ENCODE peak calls at places on chromosomes 1 and 21, in four cellular contexts. Z is mammary epithelial cell, E is endothelial cell of umbilical vein, Y is MM.1S. Q is an unnamed sample. For H3K27me3, the result is how much of the 10 kb centered on the place peaks cover.

GRCh38 chr1:224082146-224082545 is 31.8 kb upstream of the FBXO28 start:
- DNase-seq in E (no peak), Z (no peak), Y (no peak), Q (no peak)

GRCh38 chr1:160534823-160535605 is 12.0 kb upstream of the SLAMF6 start:
- DNase-seq in E (no peak), Z (no peak), Y (no peak), Q (no peak)

GRCh38 chr1:233673146-233673946 is 59.4 kb downstream of the KCNK1 start:
- DNase-seq in Z (no peak), Y (no peak), E (no peak), Q (no peak)

GRCh38 chr1:25515033-25515432 is 28.4 kb upstream of the LDLRAP1 start:
- DNase-seq in Y (no peak), Z (no peak), E (no peak), Q (no peak)

GRCh38 chr21:32940079-32941014 is 85.4 kb upstream of the OLIG2 start:
- DNase-seq in E (peak), Y (peak), Z (peak), Q (no peak)

GRCh38 chr1:180188103-180188506 is 33.4 kb downstream of the QSOX1 start:
- DNase-seq in Y (peak), E (peak), Z (peak), Q (no peak)

GRCh38 chr1:27598902-27599528 is 4.9 kb downstream of the AHDC1 start:
- DNase-seq in Y (no peak), Z (peak), E (peak), Q (no peak)

GRCh38 chr1:108708726-108709660 is 3.7 kb upstream of the FNDC7 start:
- DNase-seq in E (no peak), Z (peak), Y (no peak), Q (peak)

GRCh38 chr1:198320748-198321147 is 163.9 kb downstream of the NEK7 start:
- DNase-seq in Z (no peak), E (no peak), Y (no peak), Q (no peak)

GRCh38 chr1:239997160-239997514 is 94.5 kb upstream of the FMN2 start:
- DNase-seq in E (no peak), Z (no peak), Y (peak), Q (no peak)

GRCh38 chr1:155918660-155919059 is 7.5 kb upstream of the RIT1 start:
- DNase-seq in E (no peak), Z (no peak), Y (no peak), Q (no peak)

DNA sequence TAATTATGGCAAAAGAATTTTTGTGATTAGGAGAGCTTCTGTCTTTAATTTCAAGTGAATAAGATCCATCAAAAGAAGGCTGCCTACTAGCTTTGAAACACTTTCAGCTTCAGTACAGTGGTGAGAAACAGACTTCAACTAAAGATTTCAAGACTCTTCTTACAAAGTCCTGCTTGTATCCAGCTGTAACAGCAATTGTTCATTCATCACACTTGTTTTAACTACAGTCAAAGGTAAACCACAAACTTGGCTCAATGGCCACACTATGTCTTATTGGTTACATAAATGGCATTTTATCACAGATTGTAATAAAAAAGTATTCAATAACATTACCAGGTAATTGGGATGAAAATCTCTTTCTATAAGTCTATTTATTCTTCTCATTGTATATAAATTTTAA is 59.2 kb downstream of the WARS2 start:
- DNase-seq in Y (no peak), Z (peak), E (no peak), Q (no peak)
- H3K27ac ChIP-seq in Y (no peak), Z (peak), E (no peak), Q (no peak)

DNA sequence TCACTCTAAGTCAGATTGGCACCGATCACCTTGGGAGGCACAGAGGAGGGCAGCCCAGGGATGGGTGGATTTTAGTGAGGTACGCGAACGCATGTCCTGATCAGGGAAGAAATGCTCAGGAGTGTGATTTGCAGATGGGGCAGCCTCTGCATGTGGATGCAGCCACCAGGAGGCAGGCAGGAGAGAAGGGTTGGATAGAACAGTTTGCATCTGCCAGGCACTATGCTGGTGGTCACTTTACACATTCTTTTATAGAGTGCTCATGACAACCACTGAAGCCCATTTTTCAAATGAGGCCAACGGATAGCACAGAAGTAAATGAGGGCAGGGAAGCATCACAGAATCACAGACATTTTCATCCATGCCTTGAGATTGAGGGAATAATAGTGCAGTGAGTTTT is 5.7 kb downstream of the LAMB3 start:
- DNase-seq in E (no peak), Z (no peak), Y (no peak), Q (no peak)
- TF ChIP-seq CTCF in E (no peak), Z (peak), Y (peak), Q (no peak)

DNA sequence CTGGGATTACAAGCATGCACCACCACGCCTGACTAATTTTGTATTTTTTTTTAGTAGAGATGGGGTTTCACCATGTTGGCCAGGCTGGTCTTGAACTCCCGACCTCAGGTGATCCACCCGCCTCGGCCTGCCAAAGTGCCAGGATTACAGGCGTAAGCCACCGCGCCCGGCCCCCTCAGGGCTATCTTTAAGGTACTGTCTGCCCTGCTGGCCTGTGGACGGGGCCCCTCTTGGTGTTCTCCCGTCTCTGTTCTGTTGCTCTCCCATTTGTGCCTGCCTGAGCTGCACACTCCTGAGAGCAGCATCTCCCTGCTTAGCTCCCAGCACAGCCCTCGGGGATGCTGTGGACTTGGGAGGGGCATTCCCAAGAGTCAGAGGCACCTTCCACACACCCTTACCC is 13.9 kb downstream of the MYBPH start:
- DNase-seq in Z (no peak), E (no peak), Y (no peak), Q (no peak)
- H3K27me3 ChIP-seq in Z (under half), E (under half), Y (under half), Q (under half)

GRCh38 chr1:234920136-234920842 is 208.3 kb downstream of the TOMM20 start:
- DNase-seq in Y (no peak), Z (no peak), E (no peak), Q (no peak)
- H3K27ac ChIP-seq in Y (no peak), Z (no peak), E (peak), Q (no peak)

DNA sequence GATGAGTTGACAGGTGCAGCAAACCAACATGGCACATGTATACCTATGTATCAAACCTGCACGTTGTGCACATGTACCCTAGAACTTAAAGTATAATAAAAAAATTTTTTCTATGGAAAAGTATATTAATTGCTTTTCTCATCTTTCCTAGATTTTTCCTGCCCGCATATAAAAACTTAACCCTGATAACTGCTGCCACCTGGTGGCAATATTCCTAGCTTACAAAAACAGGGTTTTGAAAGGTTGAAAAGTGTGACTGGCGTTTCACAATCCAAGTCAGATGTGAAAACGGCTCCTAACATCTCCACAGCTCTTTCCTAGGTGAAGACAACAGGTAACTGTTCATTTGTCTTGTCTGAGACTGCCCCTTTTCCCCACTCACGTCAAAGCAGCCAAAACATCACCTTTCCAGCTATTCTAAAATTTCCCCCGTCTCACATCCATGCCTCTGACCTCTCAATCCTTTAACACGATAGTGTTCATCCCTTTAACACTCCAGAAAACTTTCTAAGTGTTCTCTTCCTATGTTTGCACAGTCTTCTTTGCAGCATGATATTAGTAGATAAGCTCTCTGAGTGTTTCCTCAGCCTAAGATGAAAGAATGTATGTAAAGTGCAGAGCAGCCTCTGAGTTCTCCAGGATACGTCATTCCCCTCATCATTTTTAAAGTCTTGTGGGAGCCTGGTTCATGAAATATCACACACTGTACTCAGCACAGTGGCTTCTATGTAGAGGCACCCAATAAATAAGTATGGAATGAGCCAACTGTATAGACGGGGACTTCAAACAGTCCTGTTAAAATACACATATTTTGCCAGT is 27.5 kb downstream of the OVGP1 start:
- DNase-seq in Y (peak), E (peak), Z (peak), Q (peak)
- TF ChIP-seq CTCF in Y (peak), E (peak), Z (peak), Q (peak)

GRCh38 chr1:170819781-170820180 is 115.6 kb upstream of the MROH9 start:
- DNase-seq in Y (no peak), Z (no peak), E (no peak), Q (no peak)
- H3K27me3 ChIP-seq in Y (under half), Z (under half), E (under half), Q (under half)

GRCh38 chr1:182301026-182301436 is 90.6 kb downstream of the GLUL start:
- DNase-seq in Y (no peak), E (no peak), Z (no peak), Q (no peak)
- H3K27ac ChIP-seq in Y (no peak), E (no peak), Z (no peak), Q (no peak)

DNA sequence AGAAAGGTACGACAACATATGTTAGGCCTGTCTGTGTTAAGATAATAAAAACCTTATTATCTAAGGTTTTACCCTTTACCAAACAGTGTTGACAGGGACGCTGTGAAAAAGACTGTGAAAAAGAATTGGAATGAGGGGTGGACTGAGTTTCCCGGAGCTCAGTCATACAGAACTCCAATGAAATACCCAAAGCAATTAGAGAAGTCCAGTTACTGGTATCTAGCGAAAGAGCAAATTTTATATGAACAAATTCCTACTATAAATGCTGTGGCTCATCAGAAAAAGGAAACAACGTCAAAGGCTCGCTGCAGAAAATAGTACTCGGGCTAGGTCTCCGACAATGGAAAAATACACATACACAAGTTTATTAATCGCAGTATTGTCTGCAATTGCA is 708 bp upstream of the RBBP5 start:
- DNase-seq in Z (no peak), Y (peak), E (no peak), Q (no peak)
- TF ChIP-seq CTCF in Z (no peak), Y (no peak), E (no peak), Q (no peak)

GRCh38 chr1:20486457-20487235 is 636 bp upstream of the CAMK2N1 start:
- DNase-seq in Y (no peak), Z (peak), E (peak), Q (no peak)
- H3K27me3 ChIP-seq in Y (half or more), Z (under half), E (under half), Q (under half)

Q was measured in CD4-positive, alpha-beta T cell.